ENCODE peak calls at places on chromosome X, in five cellular contexts. One of them, this sample, is unnamed.

GRCh38 chrX:9339603-9340569 is 125.0 kb upstream of the TBL1X start:
- ATAC-seq in lower lobe of right lung: no peak
- ATAC-seq in activated naive CD8-positive, alpha-beta T cell treated with anti-CD3 and anti-CD28 coated beads, Interleukin-2, amount 50 U/mL, for 24 hours: no peak
- ATAC-seq in right cardiac atrium: peak; percentile 68
- ATAC-seq in stimulated activated naive CD8-positive, alpha-beta T cell treated with anti-CD3 and anti-CD28 coated beads, Interleukin-15, Interleukin-2, amounts not matched to agents 100 U/mL and 50 U/mL, for 24 hours: no peak
- ATAC-seq in this sample: no peak

GRCh38 chrX:65687367-65687766 is 19.9 kb downstream of the MSN start:
- ATAC-seq in stimulated activated naive CD8-positive, alpha-beta T cell treated with anti-CD3 and anti-CD28 coated beads, Interleukin-15, Interleukin-2, amounts not matched to agents 100 U/mL and 50 U/mL, for 24 hours: peak; percentile 45
- ATAC-seq in lower lobe of right lung: peak; percentile 4
- ATAC-seq in right cardiac atrium: no peak
- ATAC-seq in activated naive CD8-positive, alpha-beta T cell treated with anti-CD3 and anti-CD28 coated beads, Interleukin-2, amount 50 U/mL, for 24 hours: peak; percentile 58
- ATAC-seq in this sample: peak; percentile 57

GRCh38 chrX:69396916-69397315 is 107.2 kb upstream of the NALF2 start:
- ATAC-seq in activated naive CD8-positive, alpha-beta T cell treated with anti-CD3 and anti-CD28 coated beads, Interleukin-2, amount 50 U/mL, for 24 hours: no peak
- ATAC-seq in lower lobe of right lung: no peak
- ATAC-seq in stimulated activated naive CD8-positive, alpha-beta T cell treated with anti-CD3 and anti-CD28 coated beads, Interleukin-15, Interleukin-2, amounts not matched to agents 100 U/mL and 50 U/mL, for 24 hours: no peak
- ATAC-seq in right cardiac atrium: no peak
- ATAC-seq in this sample: no peak

GRCh38 chrX:101208152-101208905 is 11.3 kb upstream of the DRP2 start:
- ATAC-seq in stimulated activated naive CD8-positive, alpha-beta T cell treated with anti-CD3 and anti-CD28 coated beads, Interleukin-15, Interleukin-2, amounts not matched to agents 100 U/mL and 50 U/mL, for 24 hours: peak; percentile 62
- ATAC-seq in right cardiac atrium: no peak
- ATAC-seq in activated naive CD8-positive, alpha-beta T cell treated with anti-CD3 and anti-CD28 coated beads, Interleukin-2, amount 50 U/mL, for 24 hours: peak; percentile 79
- ATAC-seq in lower lobe of right lung: peak; percentile 91
- ATAC-seq in this sample: peak; percentile 81

GRCh38 chrX:37692918-37693317 is 7.3 kb downstream of the XK start:
- ATAC-seq in activated naive CD8-positive, alpha-beta T cell treated with anti-CD3 and anti-CD28 coated beads, Interleukin-2, amount 50 U/mL, for 24 hours: no peak
- ATAC-seq in stimulated activated naive CD8-positive, alpha-beta T cell treated with anti-CD3 and anti-CD28 coated beads, Interleukin-15, Interleukin-2, amounts not matched to agents 100 U/mL and 50 U/mL, for 24 hours: no peak
- ATAC-seq in lower lobe of right lung: no peak
- ATAC-seq in right cardiac atrium: no peak
- ATAC-seq in this sample: no peak

GRCh38 chrX:48957827-48958634 is 624 bp upstream of the OTUD5 start:
- ATAC-seq in activated naive CD8-positive, alpha-beta T cell treated with anti-CD3 and anti-CD28 coated beads, Interleukin-2, amount 50 U/mL, for 24 hours: peak; percentile 93
- ATAC-seq in stimulated activated naive CD8-positive, alpha-beta T cell treated with anti-CD3 and anti-CD28 coated beads, Interleukin-15, Interleukin-2, amounts not matched to agents 100 U/mL and 50 U/mL, for 24 hours: peak; percentile 89
- ATAC-seq in lower lobe of right lung: peak; percentile 95
- ATAC-seq in right cardiac atrium: peak; percentile 95
- ATAC-seq in this sample: peak; percentile 91

GRCh38 chrX:108090474-108091265 is 672 bp downstream of the PSMD10 start:
- ATAC-seq in lower lobe of right lung: no peak
- ATAC-seq in stimulated activated naive CD8-positive, alpha-beta T cell treated with anti-CD3 and anti-CD28 coated beads, Interleukin-15, Interleukin-2, amounts not matched to agents 100 U/mL and 50 U/mL, for 24 hours: no peak
- ATAC-seq in right cardiac atrium: no peak
- ATAC-seq in activated naive CD8-positive, alpha-beta T cell treated with anti-CD3 and anti-CD28 coated beads, Interleukin-2, amount 50 U/mL, for 24 hours: no peak
- ATAC-seq in this sample: no peak

GRCh38 chrX:132171478-132171877 is 43.7 kb upstream of the FRMD7 start:
- ATAC-seq in activated naive CD8-positive, alpha-beta T cell treated with anti-CD3 and anti-CD28 coated beads, Interleukin-2, amount 50 U/mL, for 24 hours: no peak
- ATAC-seq in stimulated activated naive CD8-positive, alpha-beta T cell treated with anti-CD3 and anti-CD28 coated beads, Interleukin-15, Interleukin-2, amounts not matched to agents 100 U/mL and 50 U/mL, for 24 hours: no peak
- ATAC-seq in lower lobe of right lung: no peak
- ATAC-seq in right cardiac atrium: no peak
- ATAC-seq in this sample: no peak

GRCh38 chrX:54479471-54480122 is 16.4 kb downstream of the FGD1 start:
- ATAC-seq in stimulated activated naive CD8-positive, alpha-beta T cell treated with anti-CD3 and anti-CD28 coated beads, Interleukin-15, Interleukin-2, amounts not matched to agents 100 U/mL and 50 U/mL, for 24 hours: no peak
- ATAC-seq in lower lobe of right lung: no peak
- ATAC-seq in right cardiac atrium: no peak
- ATAC-seq in activated naive CD8-positive, alpha-beta T cell treated with anti-CD3 and anti-CD28 coated beads, Interleukin-2, amount 50 U/mL, for 24 hours: no peak
- ATAC-seq in this sample: no peak

GRCh38 chrX:54639346-54640102 is 109.5 kb downstream of the GNL3L start:
- ATAC-seq in activated naive CD8-positive, alpha-beta T cell treated with anti-CD3 and anti-CD28 coated beads, Interleukin-2, amount 50 U/mL, for 24 hours: peak; percentile 96
- ATAC-seq in right cardiac atrium: peak; percentile 99
- ATAC-seq in stimulated activated naive CD8-positive, alpha-beta T cell treated with anti-CD3 and anti-CD28 coated beads, Interleukin-15, Interleukin-2, amounts not matched to agents 100 U/mL and 50 U/mL, for 24 hours: peak; percentile 98
- ATAC-seq in lower lobe of right lung: peak; percentile 98
- ATAC-seq in this sample: peak; percentile 95

GRCh38 chrX:40468033-40468979 is 112.5 kb upstream of the ATP6AP2 start:
- ATAC-seq in activated naive CD8-positive, alpha-beta T cell treated with anti-CD3 and anti-CD28 coated beads, Interleukin-2, amount 50 U/mL, for 24 hours: peak; percentile 75
- ATAC-seq in lower lobe of right lung: peak; percentile 90
- ATAC-seq in stimulated activated naive CD8-positive, alpha-beta T cell treated with anti-CD3 and anti-CD28 coated beads, Interleukin-15, Interleukin-2, amounts not matched to agents 100 U/mL and 50 U/mL, for 24 hours: peak; percentile 77
- ATAC-seq in right cardiac atrium: peak; percentile 96
- ATAC-seq in this sample: peak; percentile 91

GRCh38 chrX:153214934-153215333 is 35.9 kb downstream of the MAGEA1 start:
- ATAC-seq in activated naive CD8-positive, alpha-beta T cell treated with anti-CD3 and anti-CD28 coated beads, Interleukin-2, amount 50 U/mL, for 24 hours: no peak
- ATAC-seq in lower lobe of right lung: no peak
- ATAC-seq in stimulated activated naive CD8-positive, alpha-beta T cell treated with anti-CD3 and anti-CD28 coated beads, Interleukin-15, Interleukin-2, amounts not matched to agents 100 U/mL and 50 U/mL, for 24 hours: no peak
- ATAC-seq in right cardiac atrium: no peak
- ATAC-seq in this sample: no peak

GRCh38 chrX:111914398-111915092 is 38.6 kb downstream of the TRPC5OS start:
- ATAC-seq in lower lobe of right lung: no peak
- ATAC-seq in right cardiac atrium: no peak
- ATAC-seq in stimulated activated naive CD8-positive, alpha-beta T cell treated with anti-CD3 and anti-CD28 coated beads, Interleukin-15, Interleukin-2, amounts not matched to agents 100 U/mL and 50 U/mL, for 24 hours: no peak
- ATAC-seq in activated naive CD8-positive, alpha-beta T cell treated with anti-CD3 and anti-CD28 coated beads, Interleukin-2, amount 50 U/mL, for 24 hours: no peak
- ATAC-seq in this sample: no peak

GRCh38 chrX:24498975-24499374 is 33.9 kb downstream of the PDK3 start:
- ATAC-seq in activated naive CD8-positive, alpha-beta T cell treated with anti-CD3 and anti-CD28 coated beads, Interleukin-2, amount 50 U/mL, for 24 hours: peak; percentile 57
- ATAC-seq in stimulated activated naive CD8-positive, alpha-beta T cell treated with anti-CD3 and anti-CD28 coated beads, Interleukin-15, Interleukin-2, amounts not matched to agents 100 U/mL and 50 U/mL, for 24 hours: peak; percentile 59
- ATAC-seq in lower lobe of right lung: peak; percentile 76
- ATAC-seq in right cardiac atrium: no peak
- ATAC-seq in this sample: peak; percentile 63